ENCODE peak calls at places on chromosomes 11 and 22, in eight cellular contexts. One of them, this sample, is unnamed.

GRCh38 chr22:45103756-45104155 is 60.0 kb upstream of the NUP50 start:
- DNase-seq in dorsolateral prefrontal cortex: no peak
- DNase-seq in HL-60: no peak
- DNase-seq in fibroblast of mammary gland: no peak
- DNase-seq in tibial nerve: no peak
- DNase-seq in bronchial epithelial cell: no peak
- DNase-seq in lung: no peak
- DNase-seq in spleen: no peak
- DNase-seq in this sample: no peak

GRCh38 chr11:61871158-61871597 is 20.2 kb downstream of the FADS3 start:
- DNase-seq in dorsolateral prefrontal cortex: peak
- DNase-seq in HL-60: peak
- DNase-seq in fibroblast of mammary gland: peak
- DNase-seq in tibial nerve: peak
- DNase-seq in bronchial epithelial cell: peak
- DNase-seq in lung: peak
- DNase-seq in spleen: peak
- DNase-seq in this sample: no peak

GRCh38 chr22:27692243-27692642 is 109.3 kb downstream of the MN1 start:
- DNase-seq in dorsolateral prefrontal cortex: no peak
- DNase-seq in HL-60: no peak
- DNase-seq in fibroblast of mammary gland: no peak
- DNase-seq in tibial nerve: no peak
- DNase-seq in bronchial epithelial cell: no peak
- DNase-seq in lung: no peak
- DNase-seq in spleen: no peak
- DNase-seq in this sample: no peak

GRCh38 chr11:86983071-86983488 is 27.9 kb upstream of the FZD4 start:
- DNase-seq in dorsolateral prefrontal cortex: no peak
- DNase-seq in HL-60: no peak
- DNase-seq in fibroblast of mammary gland: no peak
- DNase-seq in tibial nerve: peak
- DNase-seq in bronchial epithelial cell: peak
- DNase-seq in lung: peak
- DNase-seq in spleen: no peak
- DNase-seq in this sample: no peak

GRCh38 chr11:93570759-93571413 is 27.7 kb upstream of the SMCO4 start:
- DNase-seq in dorsolateral prefrontal cortex: no peak
- DNase-seq in HL-60: no peak
- DNase-seq in fibroblast of mammary gland: peak
- DNase-seq in tibial nerve: no peak
- DNase-seq in bronchial epithelial cell: peak
- DNase-seq in lung: no peak
- DNase-seq in spleen: no peak
- DNase-seq in this sample: no peak

GRCh38 chr22:40026641-40027040 is 31.9 kb downstream of the FAM83F start:
- DNase-seq in dorsolateral prefrontal cortex: no peak
- DNase-seq in HL-60: no peak
- DNase-seq in fibroblast of mammary gland: no peak
- DNase-seq in tibial nerve: no peak
- DNase-seq in bronchial epithelial cell: no peak
- DNase-seq in lung: no peak
- DNase-seq in spleen: peak
- DNase-seq in this sample: no peak

GRCh38 chr11:94638902-94639373 is 71.8 kb downstream of the PIWIL4 start:
- DNase-seq in dorsolateral prefrontal cortex: no peak
- DNase-seq in HL-60: peak
- DNase-seq in fibroblast of mammary gland: peak
- DNase-seq in tibial nerve: peak
- DNase-seq in bronchial epithelial cell: peak
- DNase-seq in lung: no peak
- DNase-seq in spleen: no peak
- DNase-seq in this sample: no peak

GRCh38 chr22:25624486-25624885 is 60.0 kb downstream of the GRK3 start:
- DNase-seq in dorsolateral prefrontal cortex: no peak
- DNase-seq in HL-60: no peak
- DNase-seq in fibroblast of mammary gland: no peak
- DNase-seq in tibial nerve: no peak
- DNase-seq in bronchial epithelial cell: no peak
- DNase-seq in lung: no peak
- DNase-seq in spleen: no peak
- DNase-seq in this sample: no peak

GRCh38 chr11:74320538-74320937 is 9.1 kb upstream of the P4HA3 start:
- DNase-seq in dorsolateral prefrontal cortex: no peak
- DNase-seq in HL-60: no peak
- DNase-seq in fibroblast of mammary gland: peak
- DNase-seq in tibial nerve: no peak
- DNase-seq in bronchial epithelial cell: peak
- DNase-seq in lung: no peak
- DNase-seq in spleen: no peak
- DNase-seq in this sample: no peak

GRCh38 chr11:13343931-13344717 is 66.5 kb downstream of the BMAL1 start:
- DNase-seq in dorsolateral prefrontal cortex: no peak
- DNase-seq in HL-60: peak
- DNase-seq in fibroblast of mammary gland: peak
- DNase-seq in tibial nerve: peak
- DNase-seq in bronchial epithelial cell: peak
- DNase-seq in lung: peak
- DNase-seq in spleen: no peak
- DNase-seq in this sample: peak

GRCh38 chr11:57778318-57779037 is 16.9 kb downstream of the CTNND1 start:
- DNase-seq in dorsolateral prefrontal cortex: peak
- DNase-seq in HL-60: no peak
- DNase-seq in fibroblast of mammary gland: peak
- DNase-seq in tibial nerve: peak
- DNase-seq in bronchial epithelial cell: peak
- DNase-seq in lung: peak
- DNase-seq in spleen: peak
- DNase-seq in this sample: peak

GRCh38 chr11:30120045-30120589 is 103.3 kb upstream of the KCNA4 start:
- DNase-seq in dorsolateral prefrontal cortex: no peak
- DNase-seq in HL-60: no peak
- DNase-seq in fibroblast of mammary gland: no peak
- DNase-seq in tibial nerve: no peak
- DNase-seq in bronchial epithelial cell: no peak
- DNase-seq in lung: no peak
- DNase-seq in spleen: no peak
- DNase-seq in this sample: no peak

GRCh38 chr11:73980001-73980960 is 2.4 kb downstream of the UCP2 start:
- DNase-seq in dorsolateral prefrontal cortex: no peak
- DNase-seq in HL-60: peak
- DNase-seq in fibroblast of mammary gland: no peak
- DNase-seq in tibial nerve: no peak
- DNase-seq in bronchial epithelial cell: peak
- DNase-seq in lung: peak
- DNase-seq in spleen: peak
- DNase-seq in this sample: peak

GRCh38 chr22:37636186-37636948 is 3.1 kb upstream of the SH3BP1 start:
- DNase-seq in dorsolateral prefrontal cortex: no peak
- DNase-seq in HL-60: no peak
- DNase-seq in fibroblast of mammary gland: peak
- DNase-seq in tibial nerve: no peak
- DNase-seq in bronchial epithelial cell: no peak
- DNase-seq in lung: no peak
- DNase-seq in spleen: peak
- DNase-seq in this sample: no peak

GRCh38 chr22:39498368-39498767 is 3.7 kb upstream of the MIEF1 start:
- DNase-seq in dorsolateral prefrontal cortex: no peak
- DNase-seq in HL-60: no peak
- DNase-seq in fibroblast of mammary gland: no peak
- DNase-seq in tibial nerve: no peak
- DNase-seq in bronchial epithelial cell: no peak
- DNase-seq in lung: no peak
- DNase-seq in spleen: no peak
- DNase-seq in this sample: peak

GRCh38 chr11:24351179-24351578 is 145.7 kb upstream of the LUZP2 start:
- DNase-seq in dorsolateral prefrontal cortex: no peak
- DNase-seq in HL-60: no peak
- DNase-seq in fibroblast of mammary gland: no peak
- DNase-seq in tibial nerve: no peak
- DNase-seq in bronchial epithelial cell: no peak
- DNase-seq in lung: no peak
- DNase-seq in spleen: no peak
- DNase-seq in this sample: no peak

GRCh38 chr22:28710889-28711285 is 30.7 kb downstream of the CHEK2 start:
- DNase-seq in dorsolateral prefrontal cortex: no peak
- DNase-seq in HL-60: no peak
- DNase-seq in fibroblast of mammary gland: peak
- DNase-seq in tibial nerve: no peak
- DNase-seq in bronchial epithelial cell: no peak
- DNase-seq in lung: no peak
- DNase-seq in spleen: no peak
- DNase-seq in this sample: no peak

GRCh38 chr11:19079643-19080440 is 19.3 kb upstream of the MRGPRX2 start:
- DNase-seq in dorsolateral prefrontal cortex: no peak
- DNase-seq in HL-60: no peak
- DNase-seq in fibroblast of mammary gland: peak
- DNase-seq in tibial nerve: no peak
- DNase-seq in bronchial epithelial cell: peak
- DNase-seq in lung: no peak
- DNase-seq in spleen: no peak
- DNase-seq in this sample: no peak

GRCh38 chr11:70505331-70505731 is 107.0 kb downstream of the CTTN start:
- DNase-seq in dorsolateral prefrontal cortex: no peak
- DNase-seq in HL-60: no peak
- DNase-seq in fibroblast of mammary gland: no peak
- DNase-seq in tibial nerve: no peak
- DNase-seq in bronchial epithelial cell: no peak
- DNase-seq in lung: no peak
- DNase-seq in spleen: peak
- DNase-seq in this sample: no peak

GRCh38 chr11:35303596-35304392 is 115.6 kb downstream of the SLC1A2 start:
- DNase-seq in dorsolateral prefrontal cortex: no peak
- DNase-seq in HL-60: peak
- DNase-seq in fibroblast of mammary gland: peak
- DNase-seq in tibial nerve: peak
- DNase-seq in bronchial epithelial cell: peak
- DNase-seq in lung: peak
- DNase-seq in spleen: no peak
- DNase-seq in this sample: no peak

GRCh38 chr11:87878373-87878779 is 296.9 kb downstream of the RAB38 start:
- DNase-seq in dorsolateral prefrontal cortex: no peak
- DNase-seq in HL-60: no peak
- DNase-seq in fibroblast of mammary gland: peak
- DNase-seq in tibial nerve: peak
- DNase-seq in bronchial epithelial cell: peak
- DNase-seq in lung: no peak
- DNase-seq in spleen: no peak
- DNase-seq in this sample: no peak

GRCh38 chr11:8714622-8715225 is 32.1 kb downstream of the RPL27A start:
- DNase-seq in dorsolateral prefrontal cortex: no peak
- DNase-seq in HL-60: no peak
- DNase-seq in fibroblast of mammary gland: no peak
- DNase-seq in tibial nerve: no peak
- DNase-seq in bronchial epithelial cell: no peak
- DNase-seq in lung: no peak
- DNase-seq in spleen: no peak
- DNase-seq in this sample: no peak

GRCh38 chr11:33692013-33692504 is 8.6 kb downstream of the C11orf91 start:
- DNase-seq in dorsolateral prefrontal cortex: peak
- DNase-seq in HL-60: no peak
- DNase-seq in fibroblast of mammary gland: peak
- DNase-seq in tibial nerve: peak
- DNase-seq in bronchial epithelial cell: peak
- DNase-seq in lung: peak
- DNase-seq in spleen: no peak
- DNase-seq in this sample: peak

GRCh38 chr11:124499711-124500110 is 43.7 kb downstream of the OR8B12 start:
- DNase-seq in dorsolateral prefrontal cortex: no peak
- DNase-seq in HL-60: no peak
- DNase-seq in fibroblast of mammary gland: no peak
- DNase-seq in tibial nerve: no peak
- DNase-seq in bronchial epithelial cell: no peak
- DNase-seq in lung: no peak
- DNase-seq in spleen: no peak
- DNase-seq in this sample: no peak
- H3K4me3 ChIP-seq in dorsolateral prefrontal cortex: no peak
- H3K4me3 ChIP-seq in HL-60: no peak
- H3K4me3 ChIP-seq in fibroblast of mammary gland: no peak
- H3K4me3 ChIP-seq in tibial nerve: no peak
- H3K4me3 ChIP-seq in bronchial epithelial cell: no peak
- H3K4me3 ChIP-seq in lung: no peak
- H3K4me3 ChIP-seq in spleen: no peak
- H3K4me3 ChIP-seq in this sample: no peak

DNA sequence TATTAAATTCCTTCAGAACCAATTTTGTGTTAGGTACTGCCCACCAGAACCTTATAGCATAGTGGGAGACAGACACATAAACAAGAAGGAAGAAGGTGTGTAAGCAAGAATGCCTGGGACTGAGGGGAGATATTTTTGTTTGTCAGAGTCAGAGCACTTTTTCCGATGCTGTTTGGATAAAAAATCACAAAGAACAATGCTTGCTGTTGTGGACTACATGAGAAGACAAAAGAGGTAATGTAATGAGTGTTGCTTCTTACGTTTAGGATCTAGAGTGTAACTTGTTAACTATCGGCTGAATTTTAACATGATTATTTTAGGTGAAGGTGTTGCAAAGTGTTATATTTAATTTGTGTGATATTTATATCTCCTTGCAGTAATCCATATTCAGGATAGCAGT is 84.9 kb downstream of the ATM start:
- DNase-seq in dorsolateral prefrontal cortex: no peak
- DNase-seq in HL-60: no peak
- DNase-seq in fibroblast of mammary gland: no peak
- DNase-seq in tibial nerve: no peak
- DNase-seq in bronchial epithelial cell: no peak
- DNase-seq in lung: no peak
- DNase-seq in spleen: no peak
- DNase-seq in this sample: no peak
- TF ChIP-seq CTCF in dorsolateral prefrontal cortex: no peak
- TF ChIP-seq CTCF in HL-60: no peak
- TF ChIP-seq CTCF in fibroblast of mammary gland: no peak
- TF ChIP-seq CTCF in tibial nerve: no peak
- TF ChIP-seq CTCF in bronchial epithelial cell: no peak
- TF ChIP-seq CTCF in lung: no peak
- TF ChIP-seq CTCF in spleen: no peak
- TF ChIP-seq CTCF in this sample: no peak

DNA sequence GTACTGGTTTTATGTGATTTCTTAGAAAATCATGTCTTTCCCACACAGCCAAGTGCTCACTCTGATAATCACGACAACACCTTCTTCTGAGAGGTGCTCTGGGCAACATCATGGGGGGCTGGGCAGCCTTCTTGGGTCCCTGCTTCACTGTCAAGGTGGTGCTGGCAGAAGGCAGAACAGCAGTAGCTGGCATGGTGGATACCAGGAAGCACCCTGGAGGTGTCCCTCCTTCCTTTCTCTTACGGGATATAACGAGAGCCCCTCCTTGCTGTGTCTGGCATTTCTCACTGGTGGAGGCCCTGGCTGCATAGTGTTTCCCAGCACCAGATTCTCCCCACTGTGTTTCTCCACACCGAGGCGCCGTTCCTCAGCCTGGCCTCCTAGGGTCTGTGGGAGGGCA is 60.9 kb downstream of the SCN3B start:
- DNase-seq in dorsolateral prefrontal cortex: no peak
- DNase-seq in HL-60: no peak
- DNase-seq in fibroblast of mammary gland: no peak
- DNase-seq in tibial nerve: no peak
- DNase-seq in bronchial epithelial cell: no peak
- DNase-seq in lung: no peak
- DNase-seq in spleen: no peak
- DNase-seq in this sample: no peak
- H3K4me3 ChIP-seq in dorsolateral prefrontal cortex: no peak
- H3K4me3 ChIP-seq in HL-60: no peak
- H3K4me3 ChIP-seq in fibroblast of mammary gland: no peak
- H3K4me3 ChIP-seq in tibial nerve: no peak
- H3K4me3 ChIP-seq in bronchial epithelial cell: no peak
- H3K4me3 ChIP-seq in lung: no peak
- H3K4me3 ChIP-seq in spleen: no peak
- H3K4me3 ChIP-seq in this sample: no peak

GRCh38 chr11:118607401-118608267 is at the start of gene PHLDB1:
- DNase-seq in dorsolateral prefrontal cortex: peak
- DNase-seq in HL-60: no peak
- DNase-seq in fibroblast of mammary gland: peak
- DNase-seq in tibial nerve: peak
- DNase-seq in bronchial epithelial cell: peak
- DNase-seq in lung: no peak
- DNase-seq in spleen: peak
- DNase-seq in this sample: no peak
- TF ChIP-seq CTCF in dorsolateral prefrontal cortex: peak
- TF ChIP-seq CTCF in HL-60: no peak
- TF ChIP-seq CTCF in fibroblast of mammary gland: peak
- TF ChIP-seq CTCF in tibial nerve: peak
- TF ChIP-seq CTCF in bronchial epithelial cell: peak
- TF ChIP-seq CTCF in lung: peak
- TF ChIP-seq CTCF in spleen: no peak
- TF ChIP-seq CTCF in this sample: peak

This sample was measured in LNCaP clone FGC.